ENCODE peak calls at places on chromosomes 5 and 9, in five cellular contexts. K is hippocampal formation; V is T-helper 17 cell; F is stimulated activated CD8-positive, alpha-beta memory T cell treated with anti-CD3 and anti-CD28 coated beads, Interleukin-15, amount 100 ng/mL, for 24 hours; P is left cardiac atrium. D is an unnamed sample.

GRCh38 chr9:126513159-126514036 is 100.3 kb upstream of the LMX1B start:
- DNase-seq in F (no peak), K (no peak), V (no peak), P (no peak), D (no peak)

GRCh38 chr5:150175076-150175475 is 8.5 kb downstream of the CDX1 start:
- DNase-seq in F (no peak), V (no peak), K (no peak), P (no peak), D (no peak)

GRCh38 chr9:109052416-109052815 is 39.1 kb upstream of the CTNNAL1 start:
- DNase-seq in P (no peak), V (no peak), F (no peak), K (no peak), D (no peak)

GRCh38 chr9:97696025-97696822 is 916 bp downstream of the XPA start:
- DNase-seq in P (no peak), K (peak), F (no peak), V (no peak), D (no peak)

GRCh38 chr9:93116049-93116961 is 17.7 kb downstream of the NINJ1 start:
- DNase-seq in K (no peak), F (no peak), V (no peak), P (peak), D (peak)

GRCh38 chr5:125696762-125697161 is 726.4 kb upstream of the GRAMD2B start:
- DNase-seq in V (no peak), P (no peak), K (no peak), F (no peak), D (no peak)

GRCh38 chr5:58149345-58149744 is 310.5 kb downstream of the PLK2 start:
- DNase-seq in F (no peak), P (no peak), V (no peak), K (no peak), D (no peak)

GRCh38 chr5:174328626-174329299 is 283.3 kb downstream of the NSG2 start:
- DNase-seq in P (no peak), K (no peak), V (no peak), F (no peak), D (no peak)

GRCh38 chr9:4836676-4837075 is 43.9 kb downstream of the RCL1 start:
- DNase-seq in V (no peak), P (no peak), F (no peak), K (no peak), D (no peak)

GRCh38 chr9:91273853-91274552 is 87.7 kb downstream of the AUH start:
- DNase-seq in K (no peak), F (no peak), P (no peak), V (no peak), D (no peak)

GRCh38 chr5:141945511-141946024 is 12.4 kb downstream of the PCDH12 start:
- DNase-seq in K (no peak), V (no peak), P (peak), F (no peak), D (no peak)

GRCh38 chr5:123778641-123779040 is 266.7 kb downstream of the CSNK1G3 start:
- DNase-seq in V (no peak), K (no peak), P (no peak), F (no peak), D (no peak)

D was measured in aorta.